ENCODE peak calls at places on chromosomes 7 and 10, in four cellular contexts. V, G, T and Z are unnamed samples.

GRCh38 chr10:1309237-1309968 is 253.2 kb downstream of the WDR37 start:
- DNase-seq in T (no peak), V (peak), G (no peak), Z (no peak)

GRCh38 chr10:84114088-84114667 is 25.1 kb upstream of the GHITM start:
- DNase-seq in V (peak), T (no peak), G (no peak), Z (no peak)

GRCh38 chr7:8433477-8434289 is at the start of gene NXPH1:
- DNase-seq in G (no peak), V (peak), T (peak), Z (peak)

GRCh38 chr10:661891-662605 is 27.4 kb downstream of the DIP2C start:
- DNase-seq in V (no peak), G (no peak), T (no peak), Z (no peak)

GRCh38 chr10:102549549-102549948 is 45.8 kb downstream of the SUFU start:
- DNase-seq in G (no peak), V (no peak), T (no peak), Z (no peak)

GRCh38 chr7:22665816-22666375 is 61.1 kb upstream of the IL6 start:
- DNase-seq in V (no peak), T (no peak), G (peak), Z (no peak)

GRCh38 chr7:104096683-104097082 is 107.2 kb upstream of the RELN start:
- DNase-seq in V (peak), T (no peak), G (peak), Z (peak)

GRCh38 chr7:518630-519428 is 817 bp downstream of the PDGFA start:
- DNase-seq in V (peak), T (peak), G (peak), Z (no peak)

GRCh38 chr10:127408733-127409132 is 140.4 kb upstream of the NPS start:
- DNase-seq in T (no peak), G (peak), V (no peak), Z (no peak)

GRCh38 chr7:157525501-157525915 is 188.7 kb downstream of the DNAJB6 start:
- DNase-seq in V (peak), G (no peak), T (no peak), Z (no peak)

GRCh38 chr10:38146579-38147333 is 52.6 kb downstream of the ZNF37A start:
- DNase-seq in G (peak), T (no peak), V (no peak), Z (no peak)

GRCh38 chr7:44223362-44224114 is 22.8 kb downstream of the YKT6 start:
- DNase-seq in T (no peak), V (no peak), G (no peak), Z (no peak)

GRCh38 chr10:91779011-91779605 is 19.1 kb upstream of the TNKS2 start:
- DNase-seq in G (no peak), T (no peak), V (no peak), Z (no peak)

GRCh38 chr10:48494611-48495010 is 110.3 kb downstream of the ARHGAP22 start:
- DNase-seq in V (no peak), G (no peak), T (no peak), Z (no peak)

DNA sequence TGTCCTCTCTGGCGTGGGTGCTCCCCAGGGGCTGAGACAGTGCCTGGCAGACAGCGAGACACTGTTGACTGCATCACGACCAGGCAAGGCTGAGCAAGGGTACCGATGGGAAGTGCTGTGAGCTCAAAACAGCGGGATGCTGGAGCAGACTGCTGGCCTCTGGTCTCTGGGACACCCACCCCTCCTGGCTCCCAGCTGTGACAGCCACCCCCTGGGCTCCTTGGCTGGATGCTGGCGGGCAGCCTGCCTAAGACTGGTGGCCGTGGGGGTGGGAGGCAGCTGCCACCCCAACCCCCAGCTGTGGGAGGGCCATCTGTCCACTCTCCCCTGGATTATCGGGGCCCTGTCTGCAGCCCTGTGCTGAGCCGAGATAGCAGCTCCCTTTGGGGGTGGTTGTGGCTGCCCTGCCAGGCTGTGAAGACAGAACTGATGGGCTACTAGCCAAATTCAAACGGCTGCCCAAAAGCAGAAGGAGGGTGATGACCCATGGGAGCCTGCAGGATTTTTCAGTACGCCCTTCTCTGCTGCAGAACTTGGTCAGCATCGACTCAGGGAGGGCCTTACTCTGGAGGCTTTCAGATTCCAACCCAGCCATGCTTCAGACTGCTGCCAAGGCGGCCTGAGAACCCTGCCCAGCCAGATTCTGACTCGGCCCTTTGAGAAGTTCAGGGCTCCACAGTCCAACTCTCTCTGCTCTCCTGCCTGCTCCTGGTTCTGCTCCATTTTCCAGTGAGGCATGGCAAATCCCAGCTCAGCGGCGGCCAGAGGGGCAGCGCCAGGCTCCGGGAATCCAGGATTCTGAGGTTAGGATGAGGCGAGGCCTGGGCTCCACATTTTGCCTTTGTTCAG is 125.3 kb downstream of the NEURL1 start:
- DNase-seq in T (no peak), V (no peak), G (no peak), Z (no peak)
- H2BK5ac ChIP-seq in T (no peak), V (no peak), G (no peak), Z (peak)

DNA sequence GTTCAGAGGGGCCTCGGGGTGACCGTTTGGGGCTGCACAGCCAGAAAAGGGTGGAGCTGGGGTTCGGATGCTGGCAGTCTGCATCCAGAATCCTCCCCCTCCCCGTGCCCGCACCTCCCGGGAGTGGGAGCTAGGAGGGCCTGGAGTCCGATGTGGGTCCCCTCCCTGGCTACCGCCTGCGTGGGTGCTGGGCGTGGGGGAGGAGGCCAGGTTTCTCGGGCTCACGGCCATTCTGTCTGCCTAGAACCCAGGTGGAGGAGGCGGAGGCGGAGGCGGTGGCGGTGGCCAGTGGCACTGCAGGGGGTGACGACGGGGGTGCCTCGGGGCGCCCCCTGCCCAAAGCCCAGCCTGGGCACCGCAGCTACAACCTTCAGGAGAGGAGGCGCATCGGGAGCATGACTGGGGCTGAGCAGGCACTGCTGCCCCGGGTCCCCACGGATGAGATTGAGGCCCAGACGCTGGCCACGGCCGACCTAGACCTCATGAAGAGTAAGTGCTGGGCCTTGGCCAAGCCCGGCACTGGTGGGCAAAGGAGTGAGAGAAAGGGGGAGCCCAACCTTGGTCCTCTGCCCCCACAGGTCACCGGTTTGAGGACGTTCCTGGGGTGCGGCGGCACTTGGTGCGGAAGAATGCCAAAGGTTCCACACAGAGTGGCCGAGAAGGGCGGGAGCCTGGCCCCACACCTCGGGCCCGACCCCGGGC is 7.0 kb downstream of the SLC4A2 start:
- DNase-seq in T (no peak), G (no peak), V (no peak), Z (no peak)
- H2BK5ac ChIP-seq in T (no peak), G (no peak), V (no peak), Z (no peak)

GRCh38 chr7:2000153-2000687 is 232.5 kb downstream of the MAD1L1 start:
- DNase-seq in G (no peak), T (no peak), V (no peak), Z (no peak)

GRCh38 chr7:2002561-2003450 is 229.9 kb downstream of the MAD1L1 start:
- DNase-seq in G (no peak), T (no peak), V (no peak), Z (no peak)

GRCh38 chr7:2003451-2003930 is 229.3 kb downstream of the MAD1L1 start:
- DNase-seq in V (no peak), G (no peak), T (no peak), Z (no peak)

GRCh38 chr7:2000801-2001321 is 231.9 kb downstream of the MAD1L1 start:
- DNase-seq in G (no peak), V (no peak), T (no peak), Z (no peak)

GRCh38 chr7:2001601-2002442 is 230.9 kb downstream of the MAD1L1 start:
- DNase-seq in T (no peak), V (no peak), G (no peak), Z (peak)
- H2BK5ac ChIP-seq in T (no peak), V (no peak), G (no peak), Z (peak)

DNA sequence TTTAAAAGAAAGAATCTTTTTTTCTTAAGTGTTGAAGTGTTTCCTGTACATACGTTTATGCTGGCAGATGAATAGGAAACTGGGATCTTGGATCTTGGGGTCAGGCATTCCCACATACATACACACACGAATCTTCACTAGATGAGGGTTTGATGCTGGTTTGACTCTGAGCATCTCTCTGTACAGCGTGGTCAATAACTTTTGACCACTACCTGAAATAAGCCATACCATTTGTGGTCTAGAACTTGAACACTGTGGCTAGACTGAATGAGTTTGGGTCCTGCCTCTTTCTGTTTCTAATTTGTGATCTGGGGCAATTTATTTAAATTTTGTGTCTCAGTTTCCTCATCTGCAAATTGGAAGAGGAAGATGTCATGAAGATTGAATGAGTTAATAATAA is 711.6 kb downstream of the KCNMA1 start:
- DNase-seq in V (no peak), G (no peak), T (no peak), Z (no peak)
- H2BK5ac ChIP-seq in V (no peak), G (no peak), T (no peak), Z (no peak)

DNA sequence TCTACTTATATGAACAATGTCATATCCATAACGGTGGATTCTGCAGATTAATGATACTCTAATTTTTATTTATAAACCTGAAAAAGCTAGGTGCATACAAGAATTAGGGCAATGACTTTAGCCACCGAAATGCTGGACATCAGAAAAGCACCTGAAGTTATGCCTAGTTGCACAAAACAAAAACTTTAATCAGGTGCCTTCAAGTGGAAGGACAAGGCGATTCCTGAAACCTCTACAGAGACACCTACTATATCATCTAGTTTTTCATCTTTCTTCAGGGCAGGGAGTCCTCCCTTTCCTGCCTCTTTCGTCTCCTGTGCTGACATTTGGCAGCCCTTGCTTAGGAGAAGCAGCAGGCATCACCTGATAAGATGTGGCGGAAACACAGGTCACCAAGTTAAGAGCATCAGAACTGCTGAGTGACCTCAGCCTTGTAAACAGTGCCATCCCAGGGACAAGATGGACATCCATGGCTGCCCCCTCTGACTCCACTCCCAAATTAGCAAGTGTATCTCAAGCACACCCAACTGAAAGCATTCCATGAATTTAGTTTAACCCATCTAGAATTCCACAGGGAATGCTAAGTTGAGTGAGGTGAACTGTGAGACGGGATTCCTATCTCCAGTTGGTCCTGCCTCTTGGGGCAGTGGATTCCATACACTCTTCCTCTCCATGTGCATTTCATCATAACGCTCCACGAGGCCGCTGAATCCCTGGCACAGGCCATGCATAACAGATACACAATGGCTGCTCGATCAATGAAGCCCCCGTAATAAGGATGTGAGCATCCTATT is 5.8 kb downstream of the ITPRIP start:
- DNase-seq in V (peak), G (no peak), T (no peak), Z (no peak)
- H2BK5ac ChIP-seq in V (no peak), G (no peak), T (no peak), Z (no peak)